ENCODE peak calls at places on chromosomes 4 and X, in six cellular contexts. X, K, E, L, W and I are unnamed samples.

GRCh38 chrX:67700607-67701006 is 156.8 kb downstream of the AR start:
- DNase-seq in L (no peak), K (no peak), W (no peak), X (no peak), E (no peak), I (no peak)

GRCh38 chr4:7124643-7125442 is 57.0 kb upstream of the GRPEL1 start:
- DNase-seq in E (peak; percentile 70), K (peak; percentile 11), X (peak; percentile 40), L (no peak), W (no peak), I (no peak)

GRCh38 chrX:111254896-111255693 is 15.2 kb downstream of the CAPN6 start:
- DNase-seq in X (no peak), W (no peak), K (no peak), L (no peak), E (no peak), I (no peak)

GRCh38 chrX:13254076-13254785 is 65.6 kb downstream of the ATXN3L start:
- DNase-seq in E (no peak), W (no peak), K (peak; percentile 24), L (no peak), X (peak; percentile 41), I (no peak)

GRCh38 chr4:58301384-58301783 is 1191.2 kb upstream of the IGFBP7 start:
- DNase-seq in E (peak; percentile 45), W (no peak), X (no peak), K (no peak), L (no peak), I (no peak)

GRCh38 chr4:62133977-62134376 is 933.9 kb downstream of the ADGRL3 start:
- DNase-seq in X (no peak), E (no peak), K (no peak), L (no peak), W (no peak), I (no peak)

GRCh38 chr4:113559947-113560346 is 201.6 kb downstream of the CAMK2D start:
- DNase-seq in K (no peak), X (no peak), E (no peak), L (no peak), W (no peak), I (no peak)

GRCh38 chrX:132584936-132585335 is 96.1 kb upstream of the MBNL3 start:
- DNase-seq in W (no peak), E (no peak), X (no peak), K (no peak), L (no peak), I (no peak)

GRCh38 chr4:2837904-2838496 is 5.6 kb upstream of the ADD1 start:
- DNase-seq in W (peak; percentile 27), L (peak; percentile 84), E (peak; percentile 42), K (peak; percentile 82), X (peak; percentile 53), I (peak; percentile 56)

GRCh38 chrX:104918122-104918521 is 302.4 kb downstream of the TEX13A start:
- DNase-seq in L (no peak), K (no peak), W (no peak), E (no peak), X (no peak), I (no peak)

GRCh38 chr4:32752962-32753361 is 2032.8 kb downstream of the PCDH7 start:
- DNase-seq in W (no peak), K (no peak), L (no peak), E (no peak), X (no peak), I (no peak)

GRCh38 chrX:77431227-77431626 is 16.0 kb upstream of the FGF16 start:
- DNase-seq in W (no peak), X (no peak), L (no peak), K (peak; percentile 8), E (no peak), I (no peak)

GRCh38 chrX:41353964-41354363 is 20.0 kb downstream of the DDX3X start:
- DNase-seq in X (no peak), L (no peak), K (no peak), E (no peak), W (no peak), I (no peak)

GRCh38 chr4:168587326-168588125 is 90.7 kb downstream of the PALLD start:
- DNase-seq in L (no peak), W (peak; percentile 15), X (no peak), K (no peak), E (peak; percentile 52), I (no peak)

GRCh38 chr4:23234716-23235115 is 542.0 kb downstream of the GBA3 start:
- DNase-seq in K (no peak), L (no peak), X (no peak), E (no peak), W (no peak), I (no peak)

GRCh38 chr4:150348079-150348478 is 233.9 kb upstream of the MAB21L2 start:
- DNase-seq in X (no peak), E (no peak), L (no peak), K (no peak), W (no peak), I (no peak)

GRCh38 chr4:7812191-7812860 is 127.3 kb downstream of the AFAP1 start:
- DNase-seq in X (no peak), K (no peak), W (no peak), E (no peak), L (no peak), I (no peak)

GRCh38 chr4:155708782-155709181 is 42.1 kb downstream of the GUCY1A1 start:
- DNase-seq in K (no peak), L (no peak), W (no peak), X (no peak), E (no peak), I (no peak)
- H3K9me3 ChIP-seq in K (no peaks in the 10 kb centered on the region), L (no peaks in the 10 kb centered on the region), W (no peaks in the 10 kb centered on the region), X (no peaks in the 10 kb centered on the region), E (no peaks in the 10 kb centered on the region), I (no peaks in the 10 kb centered on the region)

DNA sequence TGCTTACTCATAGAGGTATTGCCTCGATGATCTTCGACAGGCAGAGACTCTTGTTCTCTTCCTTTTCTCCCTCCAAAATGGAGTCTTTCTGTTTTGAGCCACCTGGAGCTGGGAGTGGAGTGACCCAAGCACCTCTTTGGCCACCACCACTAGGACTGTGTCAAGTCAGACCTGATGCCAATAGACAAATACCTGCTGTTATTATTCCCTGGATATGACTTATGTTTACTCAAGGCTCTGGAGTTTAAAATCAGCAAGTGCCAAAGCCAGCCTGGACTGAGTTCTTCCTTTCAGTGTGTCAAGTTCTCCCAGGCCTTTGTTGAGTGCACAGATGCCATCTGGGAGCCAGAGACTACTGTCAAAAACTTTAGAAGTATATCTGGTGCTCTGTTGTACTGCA is 130.2 kb upstream of the SLC6A14 start:
- DNase-seq in W (no peak), L (no peak), X (no peak), K (no peak), E (no peak), I (no peak)
- H3K9me3 ChIP-seq in W (no peaks in the 10 kb centered on the region), L (no peaks in the 10 kb centered on the region), X (no peaks in the 10 kb centered on the region), K (no peaks in the 10 kb centered on the region), E (no peaks in the 10 kb centered on the region), I (no peaks in the 10 kb centered on the region)

GRCh38 chr4:71867598-71867997 is 83.7 kb upstream of the GC start:
- DNase-seq in W (no peak), E (no peak), X (no peak), K (no peak), L (no peak), I (no peak)
- H3K9me3 ChIP-seq in W (no peaks in the 10 kb centered on the region), E (peaks cover 53% of the 10 kb centered on the region), X (no peaks in the 10 kb centered on the region), K (no peaks in the 10 kb centered on the region), L (no peaks in the 10 kb centered on the region), I (no peaks in the 10 kb centered on the region)

GRCh38 chr4:98386-98785 is 25.9 kb upstream of the ZNF718 start:
- DNase-seq in L (no peak), X (no peak), W (no peak), E (no peak), K (no peak), I (no peak)

GRCh38 chr4:99863-100262 is 24.4 kb upstream of the ZNF718 start:
- DNase-seq in E (no peak), W (no peak), L (no peak), K (no peak), X (no peak), I (no peak)
- H3K9me3 ChIP-seq in E (peaks cover 82% of the 10 kb centered on the region), W (peaks cover 2% of the 10 kb centered on the region), L (peaks cover 10% of the 10 kb centered on the region), K (peaks cover 17% of the 10 kb centered on the region), X (peaks cover 74% of the 10 kb centered on the region), I (peaks cover 13% of the 10 kb centered on the region)

DNA sequence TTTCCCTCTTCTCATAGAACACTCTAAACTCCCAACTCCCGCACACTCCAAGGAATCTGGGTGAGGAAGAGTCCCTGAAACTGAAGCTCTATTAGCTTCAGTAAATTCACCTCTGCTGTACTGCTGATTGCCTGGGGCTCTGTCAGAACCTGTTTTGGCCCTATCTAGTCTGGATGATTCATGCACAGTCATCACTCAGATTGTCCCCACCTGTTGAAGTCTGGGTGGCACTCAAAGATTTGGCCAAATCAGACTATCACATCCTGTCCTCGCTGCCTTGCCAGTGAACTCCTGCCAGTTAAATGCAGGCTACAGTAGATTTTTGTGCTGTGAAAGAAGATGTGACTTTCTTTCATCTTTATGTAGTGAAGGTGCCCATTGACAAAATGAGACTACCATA is 63.5 kb upstream of the EMCN start:
- DNase-seq in X (no peak), E (no peak), W (no peak), L (no peak), K (no peak), I (no peak)
- H3K9me3 ChIP-seq in X (no peaks in the 10 kb centered on the region), E (no peaks in the 10 kb centered on the region), W (no peaks in the 10 kb centered on the region), L (no peaks in the 10 kb centered on the region), K (no peaks in the 10 kb centered on the region), I (no peaks in the 10 kb centered on the region)

GRCh38 chrX:137028699-137029098 is 5.1 kb downstream of the GPR101 start:
- DNase-seq in L (no peak), K (no peak), W (no peak), E (no peak), X (no peak), I (no peak)
- H3K9me3 ChIP-seq in L (no peaks in the 10 kb centered on the region), K (no peaks in the 10 kb centered on the region), W (no peaks in the 10 kb centered on the region), E (no peaks in the 10 kb centered on the region), X (no peaks in the 10 kb centered on the region), I (no peaks in the 10 kb centered on the region)

DNA sequence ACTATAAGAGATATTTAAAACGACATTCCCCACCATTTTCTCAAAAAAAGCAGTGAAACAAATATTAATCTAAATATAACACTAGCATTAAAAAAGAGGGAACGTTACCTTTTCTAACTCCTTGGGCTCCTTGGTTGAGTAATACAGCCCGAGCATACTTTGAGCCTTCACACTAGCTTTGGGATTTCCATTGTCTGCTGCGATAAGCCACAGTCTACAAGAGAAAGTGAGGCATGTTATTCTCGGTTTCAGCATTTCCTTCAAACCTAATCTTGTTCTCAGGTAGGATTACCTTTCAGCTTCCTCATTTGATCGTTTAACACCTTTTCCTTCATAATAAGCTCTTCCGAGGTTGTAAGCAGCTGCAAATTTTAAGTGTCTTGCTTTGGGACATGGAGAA is 21.7 kb downstream of the LRP2BP start:
- DNase-seq in K (no peak), X (no peak), E (no peak), L (no peak), W (no peak), I (no peak)
- H3K9me3 ChIP-seq in K (no peaks in the 10 kb centered on the region), X (no peaks in the 10 kb centered on the region), E (no peaks in the 10 kb centered on the region), L (no peaks in the 10 kb centered on the region), W (no peaks in the 10 kb centered on the region), I (no peaks in the 10 kb centered on the region)